ENCODE peak calls at places on chromosomes 2 and 18, in six cellular contexts. D, T, Y, J, I and F are unnamed samples.

GRCh38 chr2:237431372-237431771 is 17.4 kb upstream of the COL6A3 start:
- DNase-seq in J (no peak), T (no peak), I (no peak), D (peak), Y (peak), F (no peak)

GRCh38 chr2:72112421-72112820 is 35.2 kb downstream of the CYP26B1 start:
- DNase-seq in Y (peak), J (no peak), T (peak), D (peak), I (peak), F (peak)

GRCh38 chr2:158533009-158533408 is 76.3 kb downstream of the PKP4 start:
- DNase-seq in Y (no peak), T (no peak), J (no peak), D (no peak), I (no peak), F (no peak)

GRCh38 chr18:70382032-70382431 is 93.2 kb downstream of the SOCS6 start:
- DNase-seq in T (no peak), J (peak), Y (no peak), D (no peak), I (no peak), F (no peak)

GRCh38 chr2:109102588-109103233 is 26.3 kb upstream of the SH3RF3 start:
- DNase-seq in T (no peak), D (no peak), J (no peak), Y (no peak), I (no peak), F (no peak)

GRCh38 chr2:68387408-68388350 is 22.6 kb downstream of the PLEK start:
- DNase-seq in Y (no peak), I (no peak), T (no peak), J (no peak), D (no peak), F (no peak)

GRCh38 chr2:170073288-170073687 is 104.7 kb upstream of the MYO3B start:
- DNase-seq in Y (peak), I (peak), D (peak), J (no peak), T (peak), F (peak)

GRCh38 chr18:61679836-61680235 is 213.0 kb downstream of the RNF152 start:
- DNase-seq in D (no peak), I (no peak), J (no peak), Y (no peak), T (no peak), F (no peak)

GRCh38 chr2:218985325-218986091 is 524 bp upstream of the FEV start:
- DNase-seq in I (no peak), T (peak), D (no peak), J (no peak), Y (no peak), F (no peak)

GRCh38 chr2:178220814-178221213 is 26.5 kb downstream of the OSBPL6 start:
- DNase-seq in J (no peak), D (no peak), I (no peak), Y (no peak), T (no peak), F (no peak)

GRCh38 chr2:46278952-46279351 is 18.3 kb upstream of the EPAS1 start:
- DNase-seq in I (peak), J (no peak), T (no peak), Y (no peak), D (no peak), F (no peak)

GRCh38 chr2:175931751-175932295 is 70.2 kb downstream of the LNPK start:
- DNase-seq in T (no peak), Y (no peak), D (peak), J (no peak), I (peak), F (peak)

GRCh38 chr2:65885266-65885665 is 452.9 kb upstream of the SPRED2 start:
- DNase-seq in T (no peak), I (no peak), J (no peak), D (no peak), Y (no peak), F (no peak)

GRCh38 chr2:13353083-13353482 is 636.3 kb downstream of the TRIB2 start:
- DNase-seq in Y (no peak), I (no peak), T (no peak), D (no peak), J (no peak), F (no peak)

GRCh38 chr2:233919938-233920337 is 2.8 kb downstream of the TRPM8 start:
- DNase-seq in D (no peak), Y (peak), T (no peak), I (peak), J (no peak), F (no peak)

GRCh38 chr18:58231930-58232329 is 187.9 kb downstream of the NEDD4L start:
- DNase-seq in D (no peak), I (no peak), T (no peak), Y (no peak), J (no peak), F (no peak)

GRCh38 chr2:240952496-240953246 is 45.7 kb upstream of the SNED1 start:
- DNase-seq in Y (no peak), J (no peak), T (peak), I (no peak), D (no peak), F (no peak)

GRCh38 chr2:236749346-236749745 is 179.7 kb downstream of the ACKR3 start:
- DNase-seq in T (no peak), Y (peak), J (no peak), I (no peak), D (peak), F (peak)

GRCh38 chr2:162430323-162430722 is 86.4 kb downstream of the GCA start:
- DNase-seq in I (peak), D (no peak), T (no peak), J (no peak), Y (no peak), F (no peak)

GRCh38 chr2:73059106-73059505 is 12.4 kb downstream of the SFXN5 start:
- DNase-seq in T (no peak), I (no peak), Y (no peak), J (no peak), D (no peak), F (no peak)

GRCh38 chr2:231530099-231531085 is at the start of gene NMUR1:
- DNase-seq in I (peak), D (no peak), T (peak), Y (no peak), J (peak), F (no peak)

GRCh38 chr2:201127128-201127521 is 11.2 kb downstream of the CFLAR start:
- DNase-seq in I (no peak), Y (no peak), T (no peak), J (no peak), D (no peak), F (no peak)

GRCh38 chr2:165647409-165647808 is 146.6 kb downstream of the GALNT3 start:
- DNase-seq in T (no peak), J (no peak), D (no peak), Y (no peak), I (no peak), F (no peak)

GRCh38 chr2:70565039-70565731 is 11.6 kb upstream of the TGFA start:
- DNase-seq in T (no peak), D (no peak), Y (no peak), J (no peak), I (no peak), F (no peak)

GRCh38 chr2:128376241-128377041 is 57.8 kb upstream of the HS6ST1 start:
- DNase-seq in J (no peak), I (no peak), D (no peak), Y (no peak), T (peak), F (no peak)

GRCh38 chr18:47283476-47283875 is 32.0 kb upstream of the SKOR2 start:
- DNase-seq in J (peak), T (no peak), Y (peak), D (peak), I (peak), F (no peak)

GRCh38 chr18:63162271-63163014 is 157.1 kb downstream of the BCL2 start:
- DNase-seq in J (no peak), D (peak), Y (peak), I (peak), T (no peak), F (no peak)
- H3K4me3 ChIP-seq in J (no peak), D (no peak), Y (no peak), I (no peak), T (no peak), F (no peak)

GRCh38 chr18:33606621-33607020 is 28.6 kb downstream of the ASXL3 start:
- DNase-seq in D (no peak), T (no peak), I (no peak), J (peak), Y (no peak), F (no peak)
- TF ChIP-seq CTCF in D (no peak), T (no peak), I (no peak), J (no peak), Y (peak), F (no peak)

GRCh38 chr18:22026889-22027288 is 142.5 kb upstream of the GATA6 start:
- DNase-seq in J (no peak), T (no peak), Y (no peak), D (no peak), I (no peak), F (no peak)
- H3K4me3 ChIP-seq in J (no peak), T (no peak), Y (no peak), D (no peak), I (no peak), F (no peak)

GRCh38 chr2:111069722-111070121 is 51.0 kb upstream of the BCL2L11 start:
- DNase-seq in I (no peak), Y (no peak), J (peak), T (no peak), D (no peak), F (no peak)
- TF ChIP-seq CTCF in I (no peak), Y (peak), J (no peak), T (no peak), D (no peak), F (no peak)

GRCh38 chr2:60309326-60309725 is 244.1 kb downstream of the BCL11A start:
- DNase-seq in Y (no peak), D (no peak), I (no peak), J (no peak), T (no peak), F (no peak)
- H3K4me3 ChIP-seq in Y (no peak), D (no peak), I (no peak), J (no peak), T (no peak), F (no peak)

GRCh38 chr2:97653874-97654273 is 8.0 kb downstream of the COX5B start:
- DNase-seq in Y (no peak), D (no peak), I (no peak), T (no peak), J (no peak), F (no peak)

GRCh38 chr2:97656905-97657587 is 6.8 kb downstream of the ACTR1B start:
- DNase-seq in J (no peak), Y (no peak), I (no peak), T (no peak), D (no peak), F (no peak)

GRCh38 chr2:97654324-97654723 is 8.5 kb downstream of the COX5B start:
- DNase-seq in Y (no peak), T (no peak), D (no peak), J (no peak), I (no peak), F (no peak)

GRCh38 chr2:97656129-97656755 is 7.6 kb downstream of the ACTR1B start:
- DNase-seq in D (no peak), J (no peak), I (no peak), T (no peak), Y (no peak), F (no peak)

GRCh38 chr2:97654791-97655190 is 8.9 kb downstream of the COX5B start:
- DNase-seq in D (no peak), I (no peak), J (no peak), Y (no peak), T (no peak), F (no peak)
- TF ChIP-seq CTCF in D (no peak), I (no peak), J (no peak), Y (no peak), T (no peak), F (no peak)